ENCODE peak calls at places on chromosomes 7 and 10, in nine cellular contexts. Z, M, F, K, R, U, X, Q and O are unnamed samples. For H3K4me1, the result is how much of the 10 kb centered on the place peaks cover.

GRCh38 chr10:103452714-103453230 is 602 bp upstream of the CALHM2 start:
- DNase-seq in Z (no peak), M (no peak), F (no peak), K (no peak), R (no peak), U (no peak), X (no peak), Q (no peak), O (no peak)

GRCh38 chr7:54811016-54811924 is 52.3 kb upstream of the SEC61G start:
- DNase-seq in Z (no peak), M (peak), F (no peak), K (peak), R (no peak), U (no peak), X (no peak), Q (no peak), O (no peak)

GRCh38 chr7:29243777-29244655 is 49.4 kb downstream of the CHN2 start:
- DNase-seq in Z (no peak), M (no peak), F (peak), K (no peak), R (no peak), U (no peak), X (no peak), Q (peak), O (no peak)

GRCh38 chr7:141737118-141737835 is 881 bp upstream of the SSBP1 start:
- DNase-seq in Z (no peak), M (no peak), F (no peak), K (peak), R (no peak), U (no peak), X (no peak), Q (peak), O (no peak)

GRCh38 chr7:104878577-104878976 is 135.4 kb upstream of the KMT2E start:
- DNase-seq in Z (no peak), M (no peak), F (no peak), K (no peak), R (no peak), U (no peak), X (no peak), Q (no peak), O (no peak)

GRCh38 chr7:68562323-68562899 is 1035.9 kb upstream of the AUTS2 start:
- DNase-seq in Z (no peak), M (peak), F (no peak), K (no peak), R (no peak), U (no peak), X (no peak), Q (no peak), O (no peak)

GRCh38 chr7:120805636-120806388 is 52.1 kb downstream of the TSPAN12 start:
- DNase-seq in Z (peak), M (peak), F (peak), K (peak), R (peak), U (peak), X (no peak), Q (peak), O (peak)

GRCh38 chr10:81018898-81019890 is 481.5 kb downstream of the SH2D4B start:
- DNase-seq in Z (peak), M (peak), F (peak), K (peak), R (no peak), U (no peak), X (no peak), Q (no peak), O (peak)

GRCh38 chr7:96052860-96053452 is 268.9 kb downstream of the SLC25A13 start:
- DNase-seq in Z (no peak), M (no peak), F (no peak), K (no peak), R (no peak), U (no peak), X (no peak), Q (no peak), O (no peak)

GRCh38 chr10:110005716-110006115 is 2.1 kb upstream of the ADD3 start:
- DNase-seq in Z (no peak), M (peak), F (no peak), K (no peak), R (peak), U (peak), X (no peak), Q (no peak), O (no peak)

GRCh38 chr7:126635545-126635944 is 617.2 kb downstream of the GRM8 start:
- DNase-seq in Z (no peak), M (no peak), F (no peak), K (no peak), R (no peak), U (no peak), X (no peak), Q (no peak), O (no peak)

GRCh38 chr10:117226813-117227451 is 14.0 kb upstream of the SLC18A2 start:
- DNase-seq in Z (no peak), M (no peak), F (peak), K (peak), R (no peak), U (no peak), X (no peak), Q (no peak), O (no peak)

GRCh38 chr10:112813866-112814596 is 136.0 kb upstream of the TCF7L2 start:
- DNase-seq in Z (no peak), M (no peak), F (no peak), K (no peak), R (no peak), U (no peak), X (no peak), Q (no peak), O (no peak)

GRCh38 chr10:112810651-112811215 is 139.3 kb upstream of the TCF7L2 start:
- DNase-seq in Z (no peak), M (peak), F (no peak), K (peak), R (no peak), U (peak), X (no peak), Q (no peak), O (no peak)

GRCh38 chr10:112812571-112812970 is 137.5 kb upstream of the TCF7L2 start:
- DNase-seq in Z (no peak), M (no peak), F (no peak), K (no peak), R (no peak), U (no peak), X (no peak), Q (no peak), O (no peak)

GRCh38 chr10:112815238-112816032 is 134.6 kb upstream of the TCF7L2 start:
- DNase-seq in Z (no peak), M (peak), F (no peak), K (peak), R (no peak), U (peak), X (no peak), Q (no peak), O (no peak)

GRCh38 chr10:112811741-112812551 is 138.1 kb upstream of the TCF7L2 start:
- DNase-seq in Z (peak), M (peak), F (peak), K (peak), R (peak), U (peak), X (no peak), Q (no peak), O (peak)
- H3K4me1 ChIP-seq in Z (under half), M (under half), F (half or more), K (under half), R (under half), U (under half), X (under half), Q (under half), O (under half)

GRCh38 chr7:157396316-157397035 is 59.7 kb downstream of the DNAJB6 start:
- DNase-seq in Z (no peak), M (no peak), F (no peak), K (no peak), R (peak), U (no peak), X (no peak), Q (no peak), O (no peak)

GRCh38 chr7:157397036-157397720 is 60.4 kb downstream of the DNAJB6 start:
- DNase-seq in Z (no peak), M (no peak), F (no peak), K (no peak), R (no peak), U (no peak), X (no peak), Q (no peak), O (no peak)

GRCh38 chr7:157392256-157393037 is 55.6 kb downstream of the DNAJB6 start:
- DNase-seq in Z (no peak), M (no peak), F (no peak), K (no peak), R (no peak), U (peak), X (no peak), Q (no peak), O (no peak)

GRCh38 chr7:157391036-157391710 is 54.4 kb downstream of the DNAJB6 start:
- DNase-seq in Z (no peak), M (no peak), F (no peak), K (no peak), R (no peak), U (no peak), X (no peak), Q (no peak), O (no peak)

DNA sequence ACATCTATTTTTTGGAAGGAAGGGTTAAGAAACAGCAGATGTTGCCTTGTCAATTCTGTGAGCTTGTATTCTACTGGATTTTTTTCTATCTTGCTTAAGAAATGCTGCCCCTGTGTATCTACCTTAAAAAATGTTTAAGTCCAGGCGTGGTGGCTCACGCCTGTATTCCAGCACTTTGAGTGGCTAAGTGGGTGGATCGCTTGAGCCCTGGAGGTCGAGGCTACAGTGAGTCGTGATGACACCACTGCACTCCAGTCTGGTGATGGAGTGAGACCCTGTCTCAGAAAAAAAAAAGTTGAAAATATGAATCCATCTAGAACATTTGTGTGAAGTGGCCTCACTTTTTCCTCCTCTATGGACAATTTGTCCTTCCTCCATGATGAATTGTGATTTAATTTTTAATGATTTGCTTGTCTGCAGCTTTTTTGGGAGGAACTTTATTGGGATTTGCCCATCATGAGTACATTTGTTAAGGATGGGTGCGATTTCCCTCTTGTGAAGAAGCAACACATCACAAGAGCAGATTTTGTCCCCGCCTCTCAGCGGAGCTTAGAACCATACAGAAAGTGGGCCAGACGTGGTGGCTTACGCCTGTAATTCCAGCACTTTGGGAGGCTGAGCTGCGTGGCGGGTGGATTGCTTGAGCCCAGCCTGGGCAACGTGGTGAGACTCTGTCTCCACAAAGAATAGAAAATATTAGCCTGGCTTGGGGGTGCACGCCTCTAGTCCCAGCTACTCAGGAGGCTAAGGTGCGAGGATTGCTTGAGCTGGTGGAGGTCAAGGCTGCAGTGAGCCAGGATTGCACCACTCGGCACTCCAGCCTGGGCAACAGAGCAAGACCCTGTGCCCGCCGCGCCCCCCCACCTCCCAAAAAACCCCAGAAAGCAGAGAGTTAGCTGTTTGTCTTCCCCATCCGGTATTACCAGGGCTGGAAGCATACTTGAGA is 57.7 kb downstream of the DNAJB6 start:
- DNase-seq in Z (no peak), M (peak), F (no peak), K (no peak), R (peak), U (no peak), X (no peak), Q (no peak), O (no peak)
- H3K27ac ChIP-seq in Z (no peak), M (no peak), F (no peak), K (no peak), R (no peak), U (no peak), X (no peak), Q (no peak), O (no peak)

GRCh38 chr10:86523348-86523747 is 1.8 kb upstream of the WAPL start:
- DNase-seq in Z (no peak), M (no peak), F (peak), K (peak), R (no peak), U (no peak), X (no peak), Q (no peak), O (no peak)

GRCh38 chr10:86524225-86524982 is 2.8 kb upstream of the WAPL start:
- DNase-seq in Z (no peak), M (no peak), F (no peak), K (no peak), R (no peak), U (no peak), X (no peak), Q (no peak), O (no peak)

GRCh38 chr10:86522385-86522855 is 828 bp upstream of the WAPL start:
- DNase-seq in Z (no peak), M (no peak), F (no peak), K (no peak), R (no peak), U (no peak), X (no peak), Q (no peak), O (no peak)

GRCh38 chr10:86520871-86521619 is 547 bp downstream of the WAPL start:
- DNase-seq in Z (peak), M (peak), F (peak), K (peak), R (peak), U (peak), X (no peak), Q (peak), O (no peak)

DNA sequence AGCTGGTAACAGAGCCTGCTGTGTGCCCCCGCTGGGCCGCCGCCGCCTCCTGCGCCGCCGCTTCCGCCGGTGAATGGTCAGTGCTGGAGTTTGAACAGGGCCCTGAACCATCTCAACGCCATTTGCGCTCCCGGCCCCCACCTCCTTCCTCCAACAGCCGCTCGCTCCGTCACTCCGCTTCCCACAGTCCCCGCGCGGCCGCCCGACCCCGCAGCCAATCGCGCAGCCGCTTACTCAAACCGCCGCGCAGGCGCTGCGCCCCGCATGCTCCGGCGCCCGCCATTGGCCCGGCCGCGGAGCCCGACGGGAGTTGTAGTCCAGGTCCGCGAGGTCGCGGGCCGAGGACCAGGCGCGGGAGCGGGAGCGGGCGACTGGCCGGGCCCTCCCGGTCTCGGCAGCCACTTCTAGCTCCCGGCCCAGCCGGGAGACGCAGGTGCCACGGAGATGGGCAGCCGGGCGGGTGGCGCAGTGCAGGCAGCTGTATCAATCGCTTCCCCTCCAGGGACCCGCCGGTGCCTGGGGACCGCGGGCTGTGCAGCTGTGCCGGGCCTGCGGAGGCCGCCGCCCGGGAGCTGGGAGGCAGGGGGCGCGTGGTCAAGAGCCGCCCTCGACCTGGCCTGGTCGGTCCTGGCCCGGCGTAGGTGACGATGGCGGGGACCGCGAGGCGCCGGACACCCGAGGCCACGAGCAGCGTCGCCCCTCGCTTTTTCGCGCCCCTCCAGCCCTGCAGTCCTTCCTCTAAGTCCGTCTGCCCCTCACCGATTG is at the start of gene WAPL:
- DNase-seq in Z (peak), M (peak), F (peak), K (peak), R (peak), U (peak), X (peak), Q (peak), O (peak)
- H3K4me1 ChIP-seq in Z (under half), M (under half), F (under half), K (under half), R (under half), U (under half), X (under half), Q (under half), O (under half)

DNA sequence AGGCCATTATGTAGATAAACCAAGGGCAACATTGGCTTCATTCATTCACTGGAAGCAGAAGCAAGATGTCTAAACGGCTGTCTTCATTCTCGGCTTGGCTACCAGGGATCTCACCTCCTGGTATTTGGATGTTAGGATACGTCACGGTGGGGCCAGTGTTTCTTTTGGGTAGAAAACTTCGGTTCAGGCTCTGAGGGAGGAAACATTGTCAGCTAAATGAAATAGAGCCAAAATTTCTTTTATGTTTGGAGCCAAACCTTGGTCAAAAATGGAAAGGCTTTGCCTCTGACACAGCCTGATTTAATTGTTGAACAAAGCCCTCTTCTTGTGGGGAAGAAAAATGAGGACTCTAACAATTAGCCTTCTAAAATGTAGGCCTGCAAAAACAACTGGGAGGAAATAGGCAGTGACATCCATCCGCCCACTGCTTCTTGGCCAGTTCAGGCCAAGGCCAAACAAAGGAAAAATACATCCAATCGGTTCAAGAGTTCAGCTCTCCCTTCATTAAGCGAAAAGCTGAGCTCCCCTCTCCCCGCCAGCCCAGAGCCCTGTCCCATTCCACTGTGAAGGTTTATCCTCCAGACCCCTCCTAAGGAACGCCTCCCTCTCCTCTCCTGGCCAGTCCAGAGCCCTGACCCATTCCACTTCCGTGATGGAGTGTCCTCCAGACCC is 44.4 kb downstream of the PFKFB3 start:
- DNase-seq in Z (no peak), M (peak), F (no peak), K (no peak), R (no peak), U (no peak), X (no peak), Q (no peak), O (no peak)
- H3K27ac ChIP-seq in Z (no peak), M (no peak), F (no peak), K (no peak), R (peak), U (no peak), X (peak), Q (no peak), O (no peak)

DNA sequence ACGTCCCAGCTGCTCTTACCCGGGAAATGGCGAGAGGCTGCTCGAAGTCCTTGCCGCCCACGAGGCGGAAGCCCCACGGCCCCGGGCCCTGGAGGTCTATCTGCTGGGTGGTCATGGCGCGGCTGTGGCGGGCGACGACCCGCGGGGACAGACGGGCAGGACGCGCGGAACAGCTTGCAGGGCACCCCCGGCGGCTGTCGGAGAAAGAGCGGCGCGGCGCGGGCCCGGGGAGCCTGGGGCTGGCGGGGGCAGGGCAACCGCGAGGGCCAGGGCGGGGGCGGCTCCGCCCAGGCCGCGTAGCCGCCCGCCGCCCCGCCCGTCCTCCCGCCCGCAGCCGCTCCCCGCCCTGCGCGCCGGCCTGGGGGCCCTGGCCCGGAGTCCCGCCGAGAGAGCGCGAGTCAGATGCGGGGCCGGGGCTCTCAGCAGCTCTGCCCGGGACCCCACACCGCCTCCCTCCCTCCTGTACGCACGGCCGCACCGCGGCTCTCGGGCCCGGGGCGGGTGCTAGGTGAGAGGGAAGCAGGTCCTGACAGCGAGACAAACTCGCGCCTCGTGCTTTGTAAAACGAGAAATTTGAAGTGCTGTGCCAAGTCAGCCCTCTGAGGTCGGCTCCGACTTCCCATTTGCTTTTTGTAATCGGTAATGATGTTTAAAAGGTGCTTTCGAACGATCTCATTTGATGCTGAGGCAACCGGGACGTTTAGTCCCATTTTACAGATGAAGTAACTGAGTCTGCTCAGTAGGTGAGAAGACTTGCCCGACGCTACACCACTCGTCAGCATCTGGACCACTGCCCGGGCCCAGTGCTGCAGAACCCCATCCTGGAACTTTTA is at the start of gene PDLIM1:
- DNase-seq in Z (peak), M (peak), F (no peak), K (peak), R (peak), U (peak), X (peak), Q (peak), O (no peak)
- H3K4me1 ChIP-seq in Z (under half), M (under half), F (under half), K (under half), R (under half), U (under half), X (under half), Q (under half), O (under half)

GRCh38 chr10:79431891-79432831 is 13.3 kb downstream of the ZCCHC24 start:
- DNase-seq in Z (no peak), M (no peak), F (no peak), K (no peak), R (peak), U (peak), X (no peak), Q (no peak), O (no peak)
- H3K27ac ChIP-seq in Z (peak), M (no peak), F (no peak), K (no peak), R (no peak), U (peak), X (peak), Q (no peak), O (no peak)

GRCh38 chr10:12564173-12564572 is 214.8 kb downstream of the CAMK1D start:
- DNase-seq in Z (no peak), M (peak), F (no peak), K (peak), R (no peak), U (no peak), X (no peak), Q (no peak), O (peak)
- H3K4me1 ChIP-seq in Z (under half), M (under half), F (under half), K (under half), R (under half), U (under half), X (under half), Q (under half), O (under half)

DNA sequence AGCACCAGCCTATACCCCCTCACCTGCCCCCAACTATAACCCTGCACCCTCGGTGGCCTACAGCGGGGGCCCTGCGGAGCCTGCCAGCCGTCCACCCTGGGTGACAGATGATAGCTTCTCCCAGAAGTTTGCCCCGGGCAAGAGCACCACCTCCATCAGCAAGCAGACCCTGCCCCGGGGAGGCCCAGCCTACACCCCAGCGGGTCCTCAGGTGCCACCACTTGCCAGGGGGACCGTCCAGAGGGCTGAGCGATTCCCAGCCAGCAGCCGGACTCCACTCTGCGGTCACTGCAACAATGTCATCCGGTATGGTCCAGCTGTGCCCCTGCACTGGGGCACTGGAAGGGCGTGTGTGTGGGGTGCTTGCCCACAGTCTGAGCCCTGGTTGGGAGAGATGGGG is 40.0 kb upstream of the BMPR1A start:
- DNase-seq in Z (no peak), M (no peak), F (no peak), K (no peak), R (no peak), U (peak), X (no peak), Q (no peak), O (no peak)
- H3K27ac ChIP-seq in Z (no peak), M (no peak), F (no peak), K (no peak), R (no peak), U (peak), X (no peak), Q (no peak), O (no peak)

GRCh38 chr10:79140906-79141305 is 72.1 kb downstream of the ZMIZ1 start:
- DNase-seq in Z (no peak), M (no peak), F (no peak), K (no peak), R (no peak), U (no peak), X (no peak), Q (no peak), O (no peak)
- H3K4me1 ChIP-seq in Z (under half), M (half or more), F (under half), K (under half), R (half or more), U (under half), X (half or more), Q (half or more), O (under half)